ENCODE peak calls at places on chromosomes 12 and 14, in nine cellular contexts. One of them, this sample, is unnamed.

GRCh38 chr12:68451261-68452091 is 119.3 kb upstream of the MDM1 start:
- DNase-seq in stimulated activated CD4-positive, alpha-beta T cell treated with anti-CD3 and anti-CD28 coated beads, Interleukin-4, amount 100 ng/mL, for 1 hour: peak
- DNase-seq in NCI-H2081: peak
- DNase-seq in foreskin fibroblast: peak
- DNase-seq in activated CD8-positive, alpha-beta T cell treated with anti-CD3 and anti-CD28 coated beads, Interleukin-2, amount 10 ng/mL, durations not matched to agents 7 days and 5 days: peak
- DNase-seq in M059J: peak
- DNase-seq in foreskin melanocyte: no peak
- DNase-seq in T follicular helper cell: no peak
- DNase-seq in left cardiac atrium: peak
- DNase-seq in this sample: peak

GRCh38 chr12:47111854-47112253 is 32.1 kb upstream of the AMIGO2 start:
- DNase-seq in activated CD8-positive, alpha-beta T cell treated with anti-CD3 and anti-CD28 coated beads, Interleukin-2, amount 10 ng/mL, durations not matched to agents 7 days and 5 days: no peak
- DNase-seq in foreskin fibroblast: no peak
- DNase-seq in T follicular helper cell: no peak
- DNase-seq in left cardiac atrium: no peak
- DNase-seq in foreskin melanocyte: no peak
- DNase-seq in M059J: no peak
- DNase-seq in stimulated activated CD4-positive, alpha-beta T cell treated with anti-CD3 and anti-CD28 coated beads, Interleukin-4, amount 100 ng/mL, for 1 hour: no peak
- DNase-seq in NCI-H2081: no peak
- DNase-seq in this sample: no peak

GRCh38 chr14:103332143-103332919 is 1.7 kb upstream of the EIF5 start:
- DNase-seq in activated CD8-positive, alpha-beta T cell treated with anti-CD3 and anti-CD28 coated beads, Interleukin-2, amount 10 ng/mL, durations not matched to agents 7 days and 5 days: no peak
- DNase-seq in NCI-H2081: no peak
- DNase-seq in stimulated activated CD4-positive, alpha-beta T cell treated with anti-CD3 and anti-CD28 coated beads, Interleukin-4, amount 100 ng/mL, for 1 hour: no peak
- DNase-seq in foreskin melanocyte: no peak
- DNase-seq in foreskin fibroblast: no peak
- DNase-seq in M059J: no peak
- DNase-seq in T follicular helper cell: no peak
- DNase-seq in left cardiac atrium: no peak
- DNase-seq in this sample: no peak

GRCh38 chr14:35299708-35300107 is 7.5 kb downstream of the PSMA6 start:
- DNase-seq in foreskin fibroblast: no peak
- DNase-seq in NCI-H2081: no peak
- DNase-seq in foreskin melanocyte: no peak
- DNase-seq in T follicular helper cell: no peak
- DNase-seq in stimulated activated CD4-positive, alpha-beta T cell treated with anti-CD3 and anti-CD28 coated beads, Interleukin-4, amount 100 ng/mL, for 1 hour: no peak
- DNase-seq in activated CD8-positive, alpha-beta T cell treated with anti-CD3 and anti-CD28 coated beads, Interleukin-2, amount 10 ng/mL, durations not matched to agents 7 days and 5 days: no peak
- DNase-seq in left cardiac atrium: no peak
- DNase-seq in M059J: peak
- DNase-seq in this sample: no peak

GRCh38 chr12:105204916-105205315 is 31.1 kb downstream of the APPL2 start:
- DNase-seq in stimulated activated CD4-positive, alpha-beta T cell treated with anti-CD3 and anti-CD28 coated beads, Interleukin-4, amount 100 ng/mL, for 1 hour: no peak
- DNase-seq in activated CD8-positive, alpha-beta T cell treated with anti-CD3 and anti-CD28 coated beads, Interleukin-2, amount 10 ng/mL, durations not matched to agents 7 days and 5 days: no peak
- DNase-seq in NCI-H2081: no peak
- DNase-seq in M059J: peak
- DNase-seq in left cardiac atrium: no peak
- DNase-seq in foreskin fibroblast: peak
- DNase-seq in foreskin melanocyte: peak
- DNase-seq in T follicular helper cell: no peak
- DNase-seq in this sample: no peak

GRCh38 chr12:50042693-50043092 is 14.7 kb upstream of the ASIC1 start:
- DNase-seq in T follicular helper cell: no peak
- DNase-seq in left cardiac atrium: no peak
- DNase-seq in foreskin melanocyte: no peak
- DNase-seq in stimulated activated CD4-positive, alpha-beta T cell treated with anti-CD3 and anti-CD28 coated beads, Interleukin-4, amount 100 ng/mL, for 1 hour: no peak
- DNase-seq in foreskin fibroblast: no peak
- DNase-seq in activated CD8-positive, alpha-beta T cell treated with anti-CD3 and anti-CD28 coated beads, Interleukin-2, amount 10 ng/mL, durations not matched to agents 7 days and 5 days: no peak
- DNase-seq in NCI-H2081: no peak
- DNase-seq in M059J: no peak
- DNase-seq in this sample: no peak

GRCh38 chr14:54083549-54084239 is 127.1 kb upstream of the BMP4 start:
- DNase-seq in foreskin fibroblast: no peak
- DNase-seq in left cardiac atrium: no peak
- DNase-seq in stimulated activated CD4-positive, alpha-beta T cell treated with anti-CD3 and anti-CD28 coated beads, Interleukin-4, amount 100 ng/mL, for 1 hour: no peak
- DNase-seq in foreskin melanocyte: no peak
- DNase-seq in NCI-H2081: no peak
- DNase-seq in activated CD8-positive, alpha-beta T cell treated with anti-CD3 and anti-CD28 coated beads, Interleukin-2, amount 10 ng/mL, durations not matched to agents 7 days and 5 days: no peak
- DNase-seq in M059J: peak
- DNase-seq in T follicular helper cell: no peak
- DNase-seq in this sample: no peak

GRCh38 chr12:91316825-91317224 is 134.2 kb upstream of the DCN start:
- DNase-seq in NCI-H2081: no peak
- DNase-seq in T follicular helper cell: no peak
- DNase-seq in foreskin melanocyte: no peak
- DNase-seq in activated CD8-positive, alpha-beta T cell treated with anti-CD3 and anti-CD28 coated beads, Interleukin-2, amount 10 ng/mL, durations not matched to agents 7 days and 5 days: no peak
- DNase-seq in M059J: peak
- DNase-seq in left cardiac atrium: no peak
- DNase-seq in stimulated activated CD4-positive, alpha-beta T cell treated with anti-CD3 and anti-CD28 coated beads, Interleukin-4, amount 100 ng/mL, for 1 hour: no peak
- DNase-seq in foreskin fibroblast: peak
- DNase-seq in this sample: no peak

GRCh38 chr12:110186059-110186458 is 61.9 kb downstream of the IFT81 start:
- DNase-seq in activated CD8-positive, alpha-beta T cell treated with anti-CD3 and anti-CD28 coated beads, Interleukin-2, amount 10 ng/mL, durations not matched to agents 7 days and 5 days: no peak
- DNase-seq in foreskin melanocyte: no peak
- DNase-seq in left cardiac atrium: no peak
- DNase-seq in stimulated activated CD4-positive, alpha-beta T cell treated with anti-CD3 and anti-CD28 coated beads, Interleukin-4, amount 100 ng/mL, for 1 hour: no peak
- DNase-seq in NCI-H2081: no peak
- DNase-seq in T follicular helper cell: no peak
- DNase-seq in M059J: no peak
- DNase-seq in foreskin fibroblast: no peak
- DNase-seq in this sample: no peak

GRCh38 chr12:41051909-41052308 is 136.2 kb upstream of the PDZRN4 start:
- DNase-seq in NCI-H2081: no peak
- DNase-seq in left cardiac atrium: no peak
- DNase-seq in foreskin melanocyte: no peak
- DNase-seq in activated CD8-positive, alpha-beta T cell treated with anti-CD3 and anti-CD28 coated beads, Interleukin-2, amount 10 ng/mL, durations not matched to agents 7 days and 5 days: no peak
- DNase-seq in T follicular helper cell: no peak
- DNase-seq in stimulated activated CD4-positive, alpha-beta T cell treated with anti-CD3 and anti-CD28 coated beads, Interleukin-4, amount 100 ng/mL, for 1 hour: no peak
- DNase-seq in foreskin fibroblast: no peak
- DNase-seq in M059J: no peak
- DNase-seq in this sample: no peak

GRCh38 chr12:64039285-64039871 is 182.7 kb downstream of the KICS2 start:
- DNase-seq in stimulated activated CD4-positive, alpha-beta T cell treated with anti-CD3 and anti-CD28 coated beads, Interleukin-4, amount 100 ng/mL, for 1 hour: no peak
- DNase-seq in foreskin fibroblast: peak
- DNase-seq in M059J: no peak
- DNase-seq in left cardiac atrium: no peak
- DNase-seq in foreskin melanocyte: peak
- DNase-seq in activated CD8-positive, alpha-beta T cell treated with anti-CD3 and anti-CD28 coated beads, Interleukin-2, amount 10 ng/mL, durations not matched to agents 7 days and 5 days: no peak
- DNase-seq in T follicular helper cell: no peak
- DNase-seq in NCI-H2081: peak
- DNase-seq in this sample: no peak

GRCh38 chr14:73492661-73493060 is 1.9 kb downstream of the RIOX1 start:
- DNase-seq in activated CD8-positive, alpha-beta T cell treated with anti-CD3 and anti-CD28 coated beads, Interleukin-2, amount 10 ng/mL, durations not matched to agents 7 days and 5 days: no peak
- DNase-seq in NCI-H2081: no peak
- DNase-seq in stimulated activated CD4-positive, alpha-beta T cell treated with anti-CD3 and anti-CD28 coated beads, Interleukin-4, amount 100 ng/mL, for 1 hour: no peak
- DNase-seq in foreskin fibroblast: no peak
- DNase-seq in foreskin melanocyte: no peak
- DNase-seq in M059J: no peak
- DNase-seq in T follicular helper cell: no peak
- DNase-seq in left cardiac atrium: no peak
- DNase-seq in this sample: no peak

GRCh38 chr12:93825501-93825888 is 148.3 kb downstream of the CRADD start:
- DNase-seq in NCI-H2081: no peak
- DNase-seq in M059J: peak
- DNase-seq in stimulated activated CD4-positive, alpha-beta T cell treated with anti-CD3 and anti-CD28 coated beads, Interleukin-4, amount 100 ng/mL, for 1 hour: no peak
- DNase-seq in activated CD8-positive, alpha-beta T cell treated with anti-CD3 and anti-CD28 coated beads, Interleukin-2, amount 10 ng/mL, durations not matched to agents 7 days and 5 days: no peak
- DNase-seq in T follicular helper cell: no peak
- DNase-seq in left cardiac atrium: no peak
- DNase-seq in foreskin melanocyte: no peak
- DNase-seq in foreskin fibroblast: no peak
- DNase-seq in this sample: no peak

GRCh38 chr12:4031703-4032291 is 158.6 kb upstream of the PARP11 start:
- DNase-seq in left cardiac atrium: peak
- DNase-seq in foreskin fibroblast: peak
- DNase-seq in stimulated activated CD4-positive, alpha-beta T cell treated with anti-CD3 and anti-CD28 coated beads, Interleukin-4, amount 100 ng/mL, for 1 hour: no peak
- DNase-seq in NCI-H2081: no peak
- DNase-seq in activated CD8-positive, alpha-beta T cell treated with anti-CD3 and anti-CD28 coated beads, Interleukin-2, amount 10 ng/mL, durations not matched to agents 7 days and 5 days: no peak
- DNase-seq in T follicular helper cell: no peak
- DNase-seq in foreskin melanocyte: no peak
- DNase-seq in M059J: peak
- DNase-seq in this sample: no peak

GRCh38 chr14:73784988-73785313 is 66.7 kb upstream of the PTGR2 start:
- DNase-seq in foreskin melanocyte: no peak
- DNase-seq in M059J: no peak
- DNase-seq in stimulated activated CD4-positive, alpha-beta T cell treated with anti-CD3 and anti-CD28 coated beads, Interleukin-4, amount 100 ng/mL, for 1 hour: no peak
- DNase-seq in T follicular helper cell: no peak
- DNase-seq in NCI-H2081: no peak
- DNase-seq in activated CD8-positive, alpha-beta T cell treated with anti-CD3 and anti-CD28 coated beads, Interleukin-2, amount 10 ng/mL, durations not matched to agents 7 days and 5 days: no peak
- DNase-seq in foreskin fibroblast: no peak
- DNase-seq in left cardiac atrium: no peak
- DNase-seq in this sample: no peak

GRCh38 chr12:132158677-132159554 is 14.7 kb downstream of the NOC4L start:
- DNase-seq in foreskin melanocyte: no peak
- DNase-seq in T follicular helper cell: no peak
- DNase-seq in stimulated activated CD4-positive, alpha-beta T cell treated with anti-CD3 and anti-CD28 coated beads, Interleukin-4, amount 100 ng/mL, for 1 hour: no peak
- DNase-seq in M059J: no peak
- DNase-seq in activated CD8-positive, alpha-beta T cell treated with anti-CD3 and anti-CD28 coated beads, Interleukin-2, amount 10 ng/mL, durations not matched to agents 7 days and 5 days: no peak
- DNase-seq in foreskin fibroblast: no peak
- DNase-seq in NCI-H2081: no peak
- DNase-seq in left cardiac atrium: peak
- DNase-seq in this sample: no peak

GRCh38 chr14:22122227-22123187 is 448.9 kb upstream of the OR4E1 start:
- DNase-seq in activated CD8-positive, alpha-beta T cell treated with anti-CD3 and anti-CD28 coated beads, Interleukin-2, amount 10 ng/mL, durations not matched to agents 7 days and 5 days: peak
- DNase-seq in foreskin melanocyte: no peak
- DNase-seq in NCI-H2081: no peak
- DNase-seq in M059J: peak
- DNase-seq in foreskin fibroblast: no peak
- DNase-seq in left cardiac atrium: no peak
- DNase-seq in stimulated activated CD4-positive, alpha-beta T cell treated with anti-CD3 and anti-CD28 coated beads, Interleukin-4, amount 100 ng/mL, for 1 hour: no peak
- DNase-seq in T follicular helper cell: no peak
- DNase-seq in this sample: no peak

GRCh38 chr14:56102901-56103409 is 15.3 kb upstream of the PELI2 start:
- DNase-seq in left cardiac atrium: no peak
- DNase-seq in stimulated activated CD4-positive, alpha-beta T cell treated with anti-CD3 and anti-CD28 coated beads, Interleukin-4, amount 100 ng/mL, for 1 hour: no peak
- DNase-seq in T follicular helper cell: no peak
- DNase-seq in activated CD8-positive, alpha-beta T cell treated with anti-CD3 and anti-CD28 coated beads, Interleukin-2, amount 10 ng/mL, durations not matched to agents 7 days and 5 days: no peak
- DNase-seq in foreskin fibroblast: no peak
- DNase-seq in foreskin melanocyte: no peak
- DNase-seq in NCI-H2081: no peak
- DNase-seq in M059J: no peak
- DNase-seq in this sample: no peak

GRCh38 chr12:56014205-56014604 is 6.6 kb upstream of the IKZF4 start:
- DNase-seq in stimulated activated CD4-positive, alpha-beta T cell treated with anti-CD3 and anti-CD28 coated beads, Interleukin-4, amount 100 ng/mL, for 1 hour: no peak
- DNase-seq in foreskin melanocyte: no peak
- DNase-seq in activated CD8-positive, alpha-beta T cell treated with anti-CD3 and anti-CD28 coated beads, Interleukin-2, amount 10 ng/mL, durations not matched to agents 7 days and 5 days: no peak
- DNase-seq in NCI-H2081: peak
- DNase-seq in M059J: peak
- DNase-seq in foreskin fibroblast: no peak
- DNase-seq in left cardiac atrium: no peak
- DNase-seq in T follicular helper cell: no peak
- DNase-seq in this sample: no peak

GRCh38 chr12:99157946-99158345 is 489.6 kb upstream of the GARIN6 start:
- DNase-seq in left cardiac atrium: no peak
- DNase-seq in foreskin melanocyte: no peak
- DNase-seq in M059J: peak
- DNase-seq in NCI-H2081: no peak
- DNase-seq in T follicular helper cell: no peak
- DNase-seq in stimulated activated CD4-positive, alpha-beta T cell treated with anti-CD3 and anti-CD28 coated beads, Interleukin-4, amount 100 ng/mL, for 1 hour: no peak
- DNase-seq in foreskin fibroblast: no peak
- DNase-seq in activated CD8-positive, alpha-beta T cell treated with anti-CD3 and anti-CD28 coated beads, Interleukin-2, amount 10 ng/mL, durations not matched to agents 7 days and 5 days: no peak
- DNase-seq in this sample: no peak

GRCh38 chr12:100733817-100734593 is 60.6 kb upstream of the ANO4 start:
- DNase-seq in foreskin melanocyte: peak
- DNase-seq in left cardiac atrium: no peak
- DNase-seq in foreskin fibroblast: peak
- DNase-seq in T follicular helper cell: no peak
- DNase-seq in M059J: peak
- DNase-seq in stimulated activated CD4-positive, alpha-beta T cell treated with anti-CD3 and anti-CD28 coated beads, Interleukin-4, amount 100 ng/mL, for 1 hour: no peak
- DNase-seq in NCI-H2081: peak
- DNase-seq in activated CD8-positive, alpha-beta T cell treated with anti-CD3 and anti-CD28 coated beads, Interleukin-2, amount 10 ng/mL, durations not matched to agents 7 days and 5 days: no peak
- DNase-seq in this sample: no peak

GRCh38 chr12:50988871-50989270 is 36.5 kb downstream of the HIGD1C start:
- DNase-seq in stimulated activated CD4-positive, alpha-beta T cell treated with anti-CD3 and anti-CD28 coated beads, Interleukin-4, amount 100 ng/mL, for 1 hour: no peak
- DNase-seq in T follicular helper cell: no peak
- DNase-seq in left cardiac atrium: no peak
- DNase-seq in M059J: no peak
- DNase-seq in foreskin melanocyte: no peak
- DNase-seq in activated CD8-positive, alpha-beta T cell treated with anti-CD3 and anti-CD28 coated beads, Interleukin-2, amount 10 ng/mL, durations not matched to agents 7 days and 5 days: no peak
- DNase-seq in NCI-H2081: no peak
- DNase-seq in foreskin fibroblast: no peak
- DNase-seq in this sample: no peak

GRCh38 chr12:116631619-116632018 is 72.4 kb downstream of the MAP1LC3B2 start:
- DNase-seq in T follicular helper cell: no peak
- DNase-seq in foreskin fibroblast: no peak
- DNase-seq in NCI-H2081: no peak
- DNase-seq in activated CD8-positive, alpha-beta T cell treated with anti-CD3 and anti-CD28 coated beads, Interleukin-2, amount 10 ng/mL, durations not matched to agents 7 days and 5 days: no peak
- DNase-seq in left cardiac atrium: no peak
- DNase-seq in foreskin melanocyte: no peak
- DNase-seq in M059J: peak
- DNase-seq in stimulated activated CD4-positive, alpha-beta T cell treated with anti-CD3 and anti-CD28 coated beads, Interleukin-4, amount 100 ng/mL, for 1 hour: no peak
- DNase-seq in this sample: no peak

GRCh38 chr12:89497005-89497404 is 27.6 kb downstream of the GALNT4 start:
- DNase-seq in stimulated activated CD4-positive, alpha-beta T cell treated with anti-CD3 and anti-CD28 coated beads, Interleukin-4, amount 100 ng/mL, for 1 hour: no peak
- DNase-seq in NCI-H2081: no peak
- DNase-seq in foreskin fibroblast: peak
- DNase-seq in M059J: no peak
- DNase-seq in left cardiac atrium: peak
- DNase-seq in foreskin melanocyte: peak
- DNase-seq in activated CD8-positive, alpha-beta T cell treated with anti-CD3 and anti-CD28 coated beads, Interleukin-2, amount 10 ng/mL, durations not matched to agents 7 days and 5 days: no peak
- DNase-seq in T follicular helper cell: no peak
- DNase-seq in this sample: no peak

GRCh38 chr14:40697221-40697620 is 909.5 kb upstream of the LRFN5 start:
- DNase-seq in left cardiac atrium: no peak
- DNase-seq in M059J: no peak
- DNase-seq in foreskin fibroblast: no peak
- DNase-seq in activated CD8-positive, alpha-beta T cell treated with anti-CD3 and anti-CD28 coated beads, Interleukin-2, amount 10 ng/mL, durations not matched to agents 7 days and 5 days: no peak
- DNase-seq in stimulated activated CD4-positive, alpha-beta T cell treated with anti-CD3 and anti-CD28 coated beads, Interleukin-4, amount 100 ng/mL, for 1 hour: no peak
- DNase-seq in NCI-H2081: no peak
- DNase-seq in foreskin melanocyte: peak
- DNase-seq in T follicular helper cell: no peak
- DNase-seq in this sample: no peak

GRCh38 chr12:107372229-107372658 is 278.9 kb upstream of the CRY1 start:
- DNase-seq in stimulated activated CD4-positive, alpha-beta T cell treated with anti-CD3 and anti-CD28 coated beads, Interleukin-4, amount 100 ng/mL, for 1 hour: no peak
- DNase-seq in left cardiac atrium: no peak
- DNase-seq in foreskin melanocyte: no peak
- DNase-seq in NCI-H2081: peak
- DNase-seq in foreskin fibroblast: no peak
- DNase-seq in M059J: peak
- DNase-seq in activated CD8-positive, alpha-beta T cell treated with anti-CD3 and anti-CD28 coated beads, Interleukin-2, amount 10 ng/mL, durations not matched to agents 7 days and 5 days: peak
- DNase-seq in T follicular helper cell: peak
- DNase-seq in this sample: peak

GRCh38 chr12:92778525-92778924 is 75.7 kb downstream of the PLEKHG7 start:
- DNase-seq in stimulated activated CD4-positive, alpha-beta T cell treated with anti-CD3 and anti-CD28 coated beads, Interleukin-4, amount 100 ng/mL, for 1 hour: no peak
- DNase-seq in left cardiac atrium: no peak
- DNase-seq in T follicular helper cell: no peak
- DNase-seq in foreskin fibroblast: no peak
- DNase-seq in NCI-H2081: no peak
- DNase-seq in activated CD8-positive, alpha-beta T cell treated with anti-CD3 and anti-CD28 coated beads, Interleukin-2, amount 10 ng/mL, durations not matched to agents 7 days and 5 days: no peak
- DNase-seq in foreskin melanocyte: no peak
- DNase-seq in M059J: no peak
- DNase-seq in this sample: no peak

GRCh38 chr14:88417594-88417993 is 32.1 kb downstream of the SPATA7 start:
- DNase-seq in activated CD8-positive, alpha-beta T cell treated with anti-CD3 and anti-CD28 coated beads, Interleukin-2, amount 10 ng/mL, durations not matched to agents 7 days and 5 days: no peak
- DNase-seq in stimulated activated CD4-positive, alpha-beta T cell treated with anti-CD3 and anti-CD28 coated beads, Interleukin-4, amount 100 ng/mL, for 1 hour: no peak
- DNase-seq in T follicular helper cell: no peak
- DNase-seq in foreskin fibroblast: no peak
- DNase-seq in M059J: no peak
- DNase-seq in NCI-H2081: peak
- DNase-seq in left cardiac atrium: no peak
- DNase-seq in foreskin melanocyte: no peak
- DNase-seq in this sample: no peak

GRCh38 chr12:68013181-68013580 is 23.9 kb downstream of the IFNG-AS1 start:
- DNase-seq in T follicular helper cell: no peak
- DNase-seq in activated CD8-positive, alpha-beta T cell treated with anti-CD3 and anti-CD28 coated beads, Interleukin-2, amount 10 ng/mL, durations not matched to agents 7 days and 5 days: no peak
- DNase-seq in stimulated activated CD4-positive, alpha-beta T cell treated with anti-CD3 and anti-CD28 coated beads, Interleukin-4, amount 100 ng/mL, for 1 hour: no peak
- DNase-seq in foreskin fibroblast: no peak
- DNase-seq in foreskin melanocyte: no peak
- DNase-seq in M059J: no peak
- DNase-seq in left cardiac atrium: no peak
- DNase-seq in NCI-H2081: no peak
- DNase-seq in this sample: no peak

GRCh38 chr12:94263905-94264655 is 115.7 kb downstream of the PLXNC1 start:
- DNase-seq in foreskin melanocyte: no peak
- DNase-seq in NCI-H2081: no peak
- DNase-seq in M059J: no peak
- DNase-seq in activated CD8-positive, alpha-beta T cell treated with anti-CD3 and anti-CD28 coated beads, Interleukin-2, amount 10 ng/mL, durations not matched to agents 7 days and 5 days: no peak
- DNase-seq in T follicular helper cell: no peak
- DNase-seq in foreskin fibroblast: peak
- DNase-seq in stimulated activated CD4-positive, alpha-beta T cell treated with anti-CD3 and anti-CD28 coated beads, Interleukin-4, amount 100 ng/mL, for 1 hour: no peak
- DNase-seq in left cardiac atrium: no peak
- DNase-seq in this sample: no peak

GRCh38 chr14:21093769-21094681 is 4.4 kb downstream of the ZNF219 start:
- DNase-seq in foreskin melanocyte: peak
- DNase-seq in foreskin fibroblast: no peak
- DNase-seq in activated CD8-positive, alpha-beta T cell treated with anti-CD3 and anti-CD28 coated beads, Interleukin-2, amount 10 ng/mL, durations not matched to agents 7 days and 5 days: no peak
- DNase-seq in M059J: no peak
- DNase-seq in stimulated activated CD4-positive, alpha-beta T cell treated with anti-CD3 and anti-CD28 coated beads, Interleukin-4, amount 100 ng/mL, for 1 hour: no peak
- DNase-seq in left cardiac atrium: no peak
- DNase-seq in T follicular helper cell: no peak
- DNase-seq in NCI-H2081: no peak
- DNase-seq in this sample: no peak